ENCODE peak calls at places on chromosomes 2 and 18, in nine cellular contexts. A, B, L, W, N, I, J, X and P are unnamed samples.

GRCh38 chr2:15561574-15562344 is 625 bp upstream of the NBAS start:
- DNase-seq in A (peak; percentile 35), B (peak; percentile 34), L (peak; percentile 65), W (peak; percentile 69), N (peak; percentile 33), I (peak; percentile 12), J (no peak), X (peak; percentile 50), P (no peak)

GRCh38 chr2:11598228-11598731 is 64.4 kb downstream of the GREB1 start:
- DNase-seq in A (no peak), B (no peak), L (no peak), W (no peak), N (no peak), I (no peak), J (no peak), X (no peak), P (no peak)

GRCh38 chr2:217947341-217948316 is 55.2 kb downstream of the TNS1 start:
- DNase-seq in A (peak; percentile 63), B (no peak), L (peak; percentile 62), W (no peak), N (no peak), I (no peak), J (no peak), X (no peak), P (no peak)

GRCh38 chr2:107645586-107645985 is 181.1 kb upstream of the RGPD4 start:
- DNase-seq in A (no peak), B (no peak), L (no peak), W (no peak), N (no peak), I (no peak), J (no peak), X (no peak), P (no peak)

GRCh38 chr18:55141318-55141717 is 182.1 kb upstream of the CCDC68 start:
- DNase-seq in A (no peak), B (no peak), L (no peak), W (no peak), N (no peak), I (no peak), J (no peak), X (no peak), P (no peak)

GRCh38 chr18:74378179-74378682 is 62.6 kb downstream of the C18orf63 start:
- DNase-seq in A (no peak), B (peak; percentile 14), L (no peak), W (no peak), N (peak; percentile 12), I (no peak), J (no peak), X (no peak), P (no peak)

GRCh38 chr18:74454279-74454741 is 2.8 kb downstream of the DIPK1C start:
- DNase-seq in A (no peak), B (no peak), L (peak; percentile 55), W (no peak), N (no peak), I (no peak), J (no peak), X (no peak), P (peak; percentile 54)

GRCh38 chr18:58682429-58683069 is 11.3 kb downstream of the MALT1 start:
- DNase-seq in A (no peak), B (no peak), L (no peak), W (no peak), N (peak; percentile 63), I (no peak), J (no peak), X (no peak), P (no peak)

GRCh38 chr2:98172951-98173350 is 86.0 kb downstream of the VWA3B start:
- DNase-seq in A (no peak), B (no peak), L (no peak), W (no peak), N (no peak), I (no peak), J (no peak), X (no peak), P (no peak)

GRCh38 chr2:209305746-209306196 is 118.1 kb upstream of the MAP2 start:
- DNase-seq in A (no peak), B (no peak), L (no peak), W (no peak), N (no peak), I (no peak), J (no peak), X (no peak), P (no peak)

GRCh38 chr18:38297910-38298309 is 732.3 kb upstream of the CELF4 start:
- DNase-seq in A (peak; percentile 5), B (no peak), L (no peak), W (no peak), N (no peak), I (no peak), J (no peak), X (no peak), P (no peak)

GRCh38 chr2:196489366-196489765 is 150.1 kb upstream of the CCDC150 start:
- DNase-seq in A (no peak), B (no peak), L (no peak), W (no peak), N (no peak), I (no peak), J (no peak), X (no peak), P (no peak)